ENCODE peak calls at places on chromosomes 7 and 10, in eight cellular contexts. L is amniotic stem cell; E is activated CD8-positive, alpha-beta memory T cell treated with anti-CD3 and anti-CD28 coated beads for 1 hour; O is cardiac fibroblast; I is skeletal muscle cell; Z is CD8-positive, alpha-beta memory T cell; B is HT-29; C is midbrain. S is an unnamed sample.

GRCh38 chr7:7938471-7938870 is 30.1 kb upstream of the GLCCI1 start:
- DNase-seq in C (no peak), B (no peak), O (no peak), E (no peak), L (no peak), I (no peak), Z (no peak), S (no peak)

GRCh38 chr10:90344226-90344625 is 513.6 kb downstream of the HTR7 start:
- DNase-seq in E (no peak), Z (no peak), C (no peak), I (no peak), O (no peak), B (no peak), L (no peak), S (no peak)

GRCh38 chr10:118926441-118926840 is 103.1 kb upstream of the NANOS1 start:
- DNase-seq in I (no peak), C (no peak), E (no peak), L (no peak), B (no peak), Z (no peak), O (no peak), S (no peak)

GRCh38 chr10:101856626-101857025 is 13.0 kb upstream of the KCNIP2 start:
- DNase-seq in O (peak; percentile 45), Z (no peak), B (no peak), I (peak; percentile 25), L (no peak), E (no peak), C (no peak), S (no peak)

GRCh38 chr7:47579458-47579857 is 2.5 kb downstream of the TNS3 start:
- DNase-seq in E (no peak), I (no peak), Z (no peak), B (no peak), L (no peak), O (no peak), C (no peak), S (no peak)

GRCh38 chr10:13105184-13105583 is 5.2 kb downstream of the OPTN start:
- DNase-seq in E (no peak), B (no peak), C (no peak), O (no peak), L (no peak), I (no peak), Z (no peak), S (no peak)

GRCh38 chr10:97919012-97919411 is 69.4 kb downstream of the GOLGA7B start:
- DNase-seq in E (no peak), L (no peak), I (no peak), C (no peak), O (no peak), B (no peak), Z (no peak), S (no peak)

GRCh38 chr10:132939957-132940790 is 2.2 kb downstream of the CFAP46 start:
- DNase-seq in Z (no peak), O (peak; percentile 69), L (peak; percentile 23), C (peak; percentile 54), B (peak; percentile 60), I (no peak), E (no peak), S (no peak)

GRCh38 chr7:73833251-73833919 is 2.6 kb downstream of the CLDN4 start:
- DNase-seq in Z (no peak), O (no peak), B (peak; percentile 94), L (no peak), I (no peak), C (no peak), E (no peak), S (no peak)

GRCh38 chr10:124992462-124993344 is 50.8 kb downstream of the ZRANB1 start:
- DNase-seq in O (peak; percentile 89), E (no peak), I (no peak), B (peak; percentile 61), C (peak; percentile 89), L (no peak), Z (no peak), S (no peak)

GRCh38 chr7:42720871-42721835 is 190.7 kb downstream of the C7orf25 start:
- DNase-seq in Z (no peak), I (no peak), B (no peak), C (no peak), E (no peak), L (no peak), O (no peak), S (no peak)

GRCh38 chr10:66565999-66566398 is 359.8 kb upstream of the LRRTM3 start:
- DNase-seq in C (no peak), Z (no peak), B (no peak), I (no peak), O (no peak), E (no peak), L (no peak), S (no peak)

GRCh38 chr7:19442016-19442785 is 266.6 kb downstream of the POLR1F start:
- DNase-seq in I (peak; percentile 19), O (peak; percentile 86), Z (no peak), E (no peak), C (no peak), B (peak; percentile 15), L (peak; percentile 34), S (no peak)

GRCh38 chr10:79399242-79399831 is 46.1 kb downstream of the ZCCHC24 start:
- DNase-seq in B (peak; percentile 53), Z (no peak), I (peak; percentile 97), O (peak; percentile 99), C (peak; percentile 75), L (peak; percentile 79), E (no peak), S (no peak)

GRCh38 chr10:15427836-15428414 is 56.8 kb upstream of the FAM171A1 start:
- DNase-seq in I (no peak), Z (no peak), E (no peak), O (peak; percentile 76), L (peak; percentile 36), C (peak; percentile 54), B (peak; percentile 45), S (no peak)

GRCh38 chr10:1230138-1230537 is 174.0 kb downstream of the WDR37 start:
- DNase-seq in C (no peak), B (no peak), E (no peak), L (no peak), I (no peak), Z (no peak), O (no peak), S (no peak)

GRCh38 chr7:2299853-2300512 is 14.3 kb downstream of the SNX8 start:
- DNase-seq in B (no peak), E (no peak), C (no peak), Z (no peak), L (no peak), O (no peak), I (no peak), S (no peak)